ENCODE peak calls at places on chromosomes 12 and 14, in six cellular contexts. One of them, this sample, is unnamed.

GRCh38 chr12:41277019-41277770 is 89.1 kb downstream of the PDZRN4 start:
- DNase-seq in SK-N-SH: peak; percentile 34
- DNase-seq in CD8-positive, alpha-beta T cell: no peak
- DNase-seq in fibroblast of lung: peak; percentile 65
- DNase-seq in fibroblast of the aortic adventitia: peak; percentile 56
- DNase-seq in breast epithelium: no peak
- DNase-seq in this sample: peak; percentile 68

GRCh38 chr14:86935241-86935640 is 1057.7 kb downstream of the GALC start:
- DNase-seq in SK-N-SH: no peak
- DNase-seq in CD8-positive, alpha-beta T cell: no peak
- DNase-seq in fibroblast of the aortic adventitia: no peak
- DNase-seq in breast epithelium: no peak
- DNase-seq in fibroblast of lung: no peak
- DNase-seq in this sample: no peak

GRCh38 chr14:59305231-59305630 is 116.8 kb downstream of the DAAM1 start:
- DNase-seq in CD8-positive, alpha-beta T cell: no peak
- DNase-seq in SK-N-SH: no peak
- DNase-seq in fibroblast of the aortic adventitia: peak; percentile 80
- DNase-seq in breast epithelium: no peak
- DNase-seq in fibroblast of lung: peak; percentile 81
- DNase-seq in this sample: peak; percentile 27

GRCh38 chr12:77352941-77353340 is 287.6 kb upstream of the E2F7 start:
- DNase-seq in fibroblast of lung: peak; percentile 12
- DNase-seq in CD8-positive, alpha-beta T cell: no peak
- DNase-seq in SK-N-SH: no peak
- DNase-seq in breast epithelium: no peak
- DNase-seq in fibroblast of the aortic adventitia: peak; percentile 68
- DNase-seq in this sample: peak; percentile 13

GRCh38 chr12:67892289-67892688 is 97.0 kb upstream of the IFNG-AS1 start:
- DNase-seq in SK-N-SH: peak; percentile 12
- DNase-seq in breast epithelium: no peak
- DNase-seq in fibroblast of lung: no peak
- DNase-seq in fibroblast of the aortic adventitia: no peak
- DNase-seq in CD8-positive, alpha-beta T cell: no peak
- DNase-seq in this sample: no peak

GRCh38 chr14:50347521-50347920 is 35.4 kb downstream of the DMAC2L start:
- DNase-seq in fibroblast of lung: peak; percentile 66
- DNase-seq in SK-N-SH: no peak
- DNase-seq in fibroblast of the aortic adventitia: peak; percentile 68
- DNase-seq in CD8-positive, alpha-beta T cell: no peak
- DNase-seq in breast epithelium: no peak
- DNase-seq in this sample: peak; percentile 73

GRCh38 chr12:87924149-87924548 is 105.1 kb downstream of the C12orf50 start:
- DNase-seq in breast epithelium: no peak
- DNase-seq in SK-N-SH: no peak
- DNase-seq in CD8-positive, alpha-beta T cell: no peak
- DNase-seq in fibroblast of the aortic adventitia: no peak
- DNase-seq in fibroblast of lung: no peak
- DNase-seq in this sample: no peak

GRCh38 chr12:86748874-86749273 is 492.7 kb upstream of the MGAT4C start:
- DNase-seq in CD8-positive, alpha-beta T cell: no peak
- DNase-seq in breast epithelium: no peak
- DNase-seq in SK-N-SH: no peak
- DNase-seq in fibroblast of the aortic adventitia: no peak
- DNase-seq in fibroblast of lung: no peak
- DNase-seq in this sample: no peak

GRCh38 chr14:60184597-60185555 is 19.7 kb upstream of the DHRS7 start:
- DNase-seq in CD8-positive, alpha-beta T cell: no peak
- DNase-seq in fibroblast of lung: peak; percentile 9
- DNase-seq in fibroblast of the aortic adventitia: no peak
- DNase-seq in SK-N-SH: peak; percentile 21
- DNase-seq in breast epithelium: no peak
- DNase-seq in this sample: no peak

GRCh38 chr12:122738561-122738960 is 7.9 kb upstream of the HCAR1 start:
- DNase-seq in breast epithelium: no peak
- DNase-seq in fibroblast of lung: no peak
- DNase-seq in SK-N-SH: no peak
- DNase-seq in fibroblast of the aortic adventitia: no peak
- DNase-seq in CD8-positive, alpha-beta T cell: no peak
- DNase-seq in this sample: no peak

GRCh38 chr12:132630672-132631071 is 12.1 kb downstream of the P2RX2 start:
- DNase-seq in CD8-positive, alpha-beta T cell: no peak
- DNase-seq in SK-N-SH: no peak
- DNase-seq in fibroblast of the aortic adventitia: no peak
- DNase-seq in breast epithelium: no peak
- DNase-seq in fibroblast of lung: no peak
- DNase-seq in this sample: no peak

GRCh38 chr12:76623929-76624328 is 64.4 kb upstream of the OSBPL8 start:
- DNase-seq in fibroblast of the aortic adventitia: peak; percentile 31
- DNase-seq in CD8-positive, alpha-beta T cell: no peak
- DNase-seq in SK-N-SH: no peak
- DNase-seq in fibroblast of lung: peak; percentile 54
- DNase-seq in breast epithelium: no peak
- DNase-seq in this sample: peak; percentile 44

GRCh38 chr12:123131879-123132402 is 18.9 kb downstream of the PITPNM2 start:
- DNase-seq in fibroblast of lung: no peak
- DNase-seq in breast epithelium: peak; percentile 94
- DNase-seq in CD8-positive, alpha-beta T cell: peak; percentile 17
- DNase-seq in SK-N-SH: no peak
- DNase-seq in fibroblast of the aortic adventitia: no peak
- DNase-seq in this sample: no peak

GRCh38 chr14:58638231-58639205 is 756 bp downstream of the DACT1 start:
- DNase-seq in SK-N-SH: peak; percentile 58
- DNase-seq in fibroblast of lung: peak; percentile 23
- DNase-seq in CD8-positive, alpha-beta T cell: no peak
- DNase-seq in breast epithelium: no peak
- DNase-seq in fibroblast of the aortic adventitia: peak; percentile 44
- DNase-seq in this sample: peak; percentile 43

GRCh38 chr14:33938131-33938949 is 12.5 kb downstream of the EGLN3 start:
- DNase-seq in CD8-positive, alpha-beta T cell: no peak
- DNase-seq in fibroblast of the aortic adventitia: no peak
- DNase-seq in fibroblast of lung: no peak
- DNase-seq in SK-N-SH: peak; percentile 84
- DNase-seq in breast epithelium: no peak
- DNase-seq in this sample: peak; percentile 77

GRCh38 chr12:40010899-40011774 is 94.7 kb downstream of the SLC2A13 start:
- DNase-seq in CD8-positive, alpha-beta T cell: no peak
- DNase-seq in fibroblast of the aortic adventitia: peak; percentile 86
- DNase-seq in breast epithelium: no peak
- DNase-seq in fibroblast of lung: peak; percentile 84
- DNase-seq in SK-N-SH: peak; percentile 40
- DNase-seq in this sample: peak; percentile 85
- H3K4me3 ChIP-seq in CD8-positive, alpha-beta T cell: peak overlapping the region; percentile 18
- H3K4me3 ChIP-seq in fibroblast of the aortic adventitia: peak overlapping the region; percentile 40
- H3K4me3 ChIP-seq in breast epithelium: peak overlapping the region; percentile 17
- H3K4me3 ChIP-seq in fibroblast of lung: peak overlapping the region; percentile 2
- H3K4me3 ChIP-seq in SK-N-SH: no peak overlapping the region
- H3K4me3 ChIP-seq in this sample: no peak overlapping the region

GRCh38 chr14:90554341-90554740 is 157.5 kb downstream of the CALM1 start:
- DNase-seq in fibroblast of lung: no peak
- DNase-seq in fibroblast of the aortic adventitia: no peak
- DNase-seq in breast epithelium: peak; percentile 57
- DNase-seq in SK-N-SH: no peak
- DNase-seq in CD8-positive, alpha-beta T cell: no peak
- DNase-seq in this sample: no peak

GRCh38 chr14:90556666-90557450 is 160.0 kb downstream of the CALM1 start:
- DNase-seq in fibroblast of the aortic adventitia: no peak
- DNase-seq in fibroblast of lung: no peak
- DNase-seq in CD8-positive, alpha-beta T cell: no peak
- DNase-seq in breast epithelium: no peak
- DNase-seq in SK-N-SH: no peak
- DNase-seq in this sample: no peak

GRCh38 chr14:90556050-90556477 is 159.2 kb downstream of the CALM1 start:
- DNase-seq in fibroblast of lung: no peak
- DNase-seq in SK-N-SH: peak; percentile 64
- DNase-seq in fibroblast of the aortic adventitia: no peak
- DNase-seq in breast epithelium: no peak
- DNase-seq in CD8-positive, alpha-beta T cell: no peak
- DNase-seq in this sample: no peak

GRCh38 chr14:90553921-90554336 is 157.1 kb downstream of the CALM1 start:
- DNase-seq in SK-N-SH: no peak
- DNase-seq in breast epithelium: no peak
- DNase-seq in fibroblast of lung: no peak
- DNase-seq in fibroblast of the aortic adventitia: no peak
- DNase-seq in CD8-positive, alpha-beta T cell: no peak
- DNase-seq in this sample: no peak

GRCh38 chr14:90555126-90556049 is 158.6 kb downstream of the CALM1 start:
- DNase-seq in SK-N-SH: no peak
- DNase-seq in breast epithelium: no peak
- DNase-seq in fibroblast of the aortic adventitia: no peak
- DNase-seq in CD8-positive, alpha-beta T cell: no peak
- DNase-seq in fibroblast of lung: no peak
- DNase-seq in this sample: no peak
- H3K4me3 ChIP-seq in SK-N-SH: no peak overlapping the region
- H3K4me3 ChIP-seq in breast epithelium: peak overlapping the region; percentile 32
- H3K4me3 ChIP-seq in fibroblast of the aortic adventitia: no peak overlapping the region
- H3K4me3 ChIP-seq in CD8-positive, alpha-beta T cell: no peak overlapping the region
- H3K4me3 ChIP-seq in fibroblast of lung: no peak overlapping the region
- H3K4me3 ChIP-seq in this sample: no peak overlapping the region

DNA sequence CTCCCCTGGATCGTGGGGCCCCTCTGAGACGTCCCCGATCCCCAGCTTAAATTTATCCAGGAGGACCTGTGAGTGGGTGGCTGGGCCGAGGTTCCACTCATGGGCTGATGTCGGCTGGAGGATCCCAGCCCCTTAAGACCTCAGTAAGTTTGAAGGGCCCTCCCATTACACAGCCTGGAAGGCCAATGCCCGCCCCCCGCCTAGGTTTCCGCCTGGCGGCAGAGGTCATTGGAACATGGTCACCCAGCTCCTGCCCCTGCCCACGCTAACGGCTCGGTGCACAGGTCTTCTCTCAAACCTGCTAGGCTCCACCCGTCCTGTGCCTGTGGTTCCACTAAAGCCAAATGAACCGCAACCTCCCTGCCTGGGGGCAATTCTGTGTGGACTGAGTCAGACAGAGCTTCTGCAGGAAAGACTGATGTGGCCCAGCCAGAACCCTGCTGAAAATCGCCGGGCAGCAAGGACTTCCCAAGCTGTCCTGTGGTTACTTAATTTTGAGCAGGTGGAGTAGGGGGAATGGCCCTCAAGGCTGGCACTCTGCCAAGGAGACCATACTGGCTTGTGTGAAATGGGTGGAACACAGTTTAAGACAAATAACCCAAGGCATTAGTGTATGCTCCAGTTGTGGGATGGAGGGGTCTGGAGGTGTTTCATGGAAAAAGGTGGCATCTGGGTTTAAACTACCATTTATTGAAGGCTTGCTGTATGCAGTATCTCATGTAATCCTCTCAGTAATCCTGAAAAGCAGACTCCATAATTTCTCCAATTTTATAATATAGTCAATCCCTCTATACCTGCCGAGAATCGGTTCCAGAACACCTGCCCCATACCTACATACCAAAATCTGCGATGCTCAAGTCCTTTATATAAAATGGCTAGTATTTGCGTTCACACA is 903 bp upstream of the NT5DC3 start:
- DNase-seq in fibroblast of lung: peak; percentile 46
- DNase-seq in fibroblast of the aortic adventitia: peak; percentile 31
- DNase-seq in SK-N-SH: no peak
- DNase-seq in CD8-positive, alpha-beta T cell: no peak
- DNase-seq in breast epithelium: peak; percentile 96
- DNase-seq in this sample: peak; percentile 46
- H3K4me3 ChIP-seq in fibroblast of lung: peak overlapping the region; percentile 41
- H3K4me3 ChIP-seq in fibroblast of the aortic adventitia: peak overlapping the region; percentile 66
- H3K4me3 ChIP-seq in SK-N-SH: peak overlapping the region; percentile 84
- H3K4me3 ChIP-seq in CD8-positive, alpha-beta T cell: peak overlapping the region; percentile 64
- H3K4me3 ChIP-seq in breast epithelium: peak overlapping the region; percentile 96
- H3K4me3 ChIP-seq in this sample: peak overlapping the region; percentile 83

GRCh38 chr14:69648480-69649414 is 37.4 kb downstream of the SUSD6 start:
- DNase-seq in fibroblast of the aortic adventitia: peak; percentile 60
- DNase-seq in CD8-positive, alpha-beta T cell: no peak
- DNase-seq in breast epithelium: no peak
- DNase-seq in fibroblast of lung: peak; percentile 64
- DNase-seq in SK-N-SH: no peak
- DNase-seq in this sample: peak; percentile 69
- H3K4me3 ChIP-seq in fibroblast of the aortic adventitia: no peak overlapping the region
- H3K4me3 ChIP-seq in CD8-positive, alpha-beta T cell: no peak overlapping the region
- H3K4me3 ChIP-seq in breast epithelium: peak overlapping the region; percentile 2
- H3K4me3 ChIP-seq in fibroblast of lung: no peak overlapping the region
- H3K4me3 ChIP-seq in SK-N-SH: no peak overlapping the region
- H3K4me3 ChIP-seq in this sample: no peak overlapping the region

GRCh38 chr12:72144553-72144952 is 127.6 kb upstream of the TRHDE start:
- DNase-seq in fibroblast of the aortic adventitia: no peak
- DNase-seq in breast epithelium: no peak
- DNase-seq in SK-N-SH: no peak
- DNase-seq in CD8-positive, alpha-beta T cell: no peak
- DNase-seq in fibroblast of lung: no peak
- DNase-seq in this sample: no peak

GRCh38 chr12:72141381-72141780 is 130.8 kb upstream of the TRHDE start:
- DNase-seq in fibroblast of lung: peak; percentile 20
- DNase-seq in SK-N-SH: peak; percentile 5
- DNase-seq in fibroblast of the aortic adventitia: peak; percentile 3
- DNase-seq in CD8-positive, alpha-beta T cell: no peak
- DNase-seq in breast epithelium: no peak
- DNase-seq in this sample: peak; percentile 5

DNA sequence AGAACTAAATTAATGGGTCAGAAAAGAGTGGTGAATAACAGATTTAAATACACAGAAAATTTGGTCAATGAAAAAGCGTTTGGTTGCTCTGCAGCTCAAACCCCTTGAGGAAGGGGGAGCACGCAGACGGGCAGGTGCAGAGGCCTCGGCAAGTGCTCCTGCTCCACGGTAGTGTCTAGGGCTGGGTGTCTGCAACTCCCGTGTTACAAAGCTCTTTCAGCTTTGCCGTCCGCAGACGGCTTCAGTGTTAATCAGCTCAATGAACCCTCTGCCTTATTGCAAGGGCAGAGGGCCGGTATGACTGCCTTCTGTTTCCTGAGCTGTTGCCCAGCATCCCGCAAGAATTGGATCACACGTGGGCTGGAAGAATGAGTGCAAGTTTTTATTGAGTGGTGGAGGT is 125.7 kb upstream of the TRHDE start:
- DNase-seq in fibroblast of the aortic adventitia: no peak
- DNase-seq in CD8-positive, alpha-beta T cell: no peak
- DNase-seq in SK-N-SH: no peak
- DNase-seq in fibroblast of lung: no peak
- DNase-seq in breast epithelium: no peak
- DNase-seq in this sample: no peak
- H3K4me3 ChIP-seq in fibroblast of the aortic adventitia: no peak overlapping the region
- H3K4me3 ChIP-seq in CD8-positive, alpha-beta T cell: no peak overlapping the region
- H3K4me3 ChIP-seq in SK-N-SH: no peak overlapping the region
- H3K4me3 ChIP-seq in fibroblast of lung: no peak overlapping the region
- H3K4me3 ChIP-seq in breast epithelium: no peak overlapping the region
- H3K4me3 ChIP-seq in this sample: no peak overlapping the region